ENCODE peak calls at places on chromosomes 1 and 21, in six cellular contexts. C, H, S, M, L and V are unnamed samples.

GRCh38 chr1:82153282-82153630 is 352.5 kb downstream of the ADGRL2 start:
- DNase-seq in C (no peak), H (no peak), S (no peak), M (no peak), L (no peak), V (no peak)

GRCh38 chr1:93818570-93818959 is 60.4 kb downstream of the DNTTIP2 start:
- DNase-seq in C (no peak), H (no peak), S (no peak), M (no peak), L (no peak), V (no peak)

GRCh38 chr1:154998818-154999650 is 3.6 kb upstream of the ZBTB7B start:
- DNase-seq in C (peak; percentile 44), H (peak; percentile 77), S (peak; percentile 84), M (peak; percentile 68), L (peak; percentile 91), V (no peak)

GRCh38 chr1:232776526-232776925 is 28.7 kb upstream of the MAP10 start:
- DNase-seq in C (no peak), H (no peak), S (no peak), M (no peak), L (no peak), V (no peak)

GRCh38 chr1:65818966-65819365 is 26.3 kb downstream of the PDE4B start:
- DNase-seq in C (no peak), H (no peak), S (no peak), M (no peak), L (no peak), V (no peak)

GRCh38 chr1:225565845-225566244 is 87.1 kb downstream of the ENAH start:
- DNase-seq in C (no peak), H (no peak), S (no peak), M (peak; percentile 24), L (no peak), V (no peak)

GRCh38 chr1:248823517-248824001 is 2.2 kb downstream of the SH3BP5L start:
- DNase-seq in C (no peak), H (no peak), S (no peak), M (peak; percentile 18), L (no peak), V (no peak)

GRCh38 chr1:81920245-81920740 is 119.6 kb downstream of the ADGRL2 start:
- DNase-seq in C (no peak), H (peak; percentile 17), S (peak; percentile 80), M (no peak), L (no peak), V (no peak)

GRCh38 chr21:29645666-29646553 is 293.9 kb downstream of the GRIK1 start:
- DNase-seq in C (no peak), H (no peak), S (no peak), M (no peak), L (no peak), V (no peak)

GRCh38 chr1:180365039-180365438 is 135.0 kb downstream of the LHX4 start:
- DNase-seq in C (no peak), H (no peak), S (peak; percentile 28), M (no peak), L (no peak), V (no peak)

GRCh38 chr1:66809736-66810326 is 8.8 kb upstream of the INSL5 start:
- DNase-seq in C (no peak), H (no peak), S (no peak), M (no peak), L (no peak), V (no peak)

GRCh38 chr1:164563821-164564251 is 4.9 kb downstream of the PBX1 start:
- DNase-seq in C (no peak), H (no peak), S (no peak), M (no peak), L (no peak), V (no peak)

GRCh38 chr1:152961201-152961891 is 9.1 kb upstream of the SPRR4 start:
- DNase-seq in C (no peak), H (no peak), S (no peak), M (no peak), L (no peak), V (no peak)

GRCh38 chr1:103949714-103950113 is 200.0 kb downstream of the AMY1C start:
- DNase-seq in C (no peak), H (no peak), S (no peak), M (no peak), L (no peak), V (no peak)

GRCh38 chr1:235142991-235143390 is 14.4 kb upstream of the TOMM20 start:
- DNase-seq in C (no peak), H (no peak), S (no peak), M (no peak), L (no peak), V (no peak)

GRCh38 chr1:185045793-185046441 is 559 bp downstream of the RNF2 start:
- DNase-seq in C (peak; percentile 10), H (no peak), S (peak; percentile 80), M (peak; percentile 23), L (peak; percentile 87), V (no peak)

GRCh38 chr1:194723067-194723466 is 1536.7 kb upstream of the B3GALT2 start:
- DNase-seq in C (no peak), H (no peak), S (no peak), M (no peak), L (no peak), V (no peak)
- H3K4me3 ChIP-seq in C (no peak overlapping the region), H (no peak overlapping the region), S (no peak overlapping the region), M (no peak overlapping the region), L (no peak overlapping the region), V (no peak overlapping the region)

GRCh38 chr1:226650236-226650841 is 88.7 kb downstream of the ITPKB start:
- DNase-seq in C (no peak), H (no peak), S (peak; percentile 69), M (no peak), L (no peak), V (no peak)
- TF ChIP-seq CTCF in C (no peak), H (no peak), S (peak; percentile 38), M (no peak), L (no peak), V (no peak)

GRCh38 chr1:117681093-117681950 is 75.5 kb downstream of the TENT5C start:
- DNase-seq in C (no peak), H (no peak), S (no peak), M (no peak), L (no peak), V (no peak)
- H3K4me3 ChIP-seq in C (no peak overlapping the region), H (no peak overlapping the region), S (no peak overlapping the region), M (no peak overlapping the region), L (no peak overlapping the region), V (no peak overlapping the region)

DNA sequence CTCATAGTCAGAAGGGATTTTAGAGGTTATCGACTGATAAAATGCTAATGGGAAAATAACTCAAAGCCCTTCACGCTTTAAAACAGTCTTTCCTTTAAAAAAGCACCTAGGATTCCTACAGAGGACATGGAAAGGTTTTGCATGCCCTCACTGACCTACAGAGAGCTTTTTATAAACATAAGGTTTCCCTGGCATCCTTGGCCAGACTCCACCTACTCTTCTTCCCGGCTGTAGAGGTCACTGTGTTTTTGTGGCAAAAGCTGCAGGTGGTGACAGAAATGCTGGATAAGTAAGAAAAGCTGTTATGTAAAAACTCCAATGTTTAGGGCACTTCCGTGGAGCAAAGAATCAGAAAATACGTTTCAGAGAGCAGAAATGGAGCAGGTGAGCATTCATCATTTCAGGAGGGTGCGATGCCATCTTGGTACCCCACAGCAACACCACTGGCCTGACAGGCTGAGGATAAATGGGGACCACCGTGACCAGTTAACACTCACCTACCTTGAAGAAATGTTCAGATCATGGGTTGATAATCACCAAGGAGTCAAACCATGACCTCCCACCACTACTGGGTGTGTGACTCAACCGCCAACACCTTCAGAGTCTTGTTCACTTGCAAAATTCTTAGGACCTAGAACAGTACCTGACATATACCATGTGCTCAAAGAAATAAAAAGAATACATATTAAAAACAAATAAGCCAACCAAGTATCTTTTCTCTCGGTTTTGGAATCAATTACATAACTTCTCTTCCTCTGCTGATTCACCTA is 46.6 kb downstream of the SSBP3 start:
- DNase-seq in C (no peak), H (no peak), S (no peak), M (no peak), L (no peak), V (no peak)
- TF ChIP-seq CTCF in C (no peak), H (no peak), S (no peak), M (no peak), L (no peak), V (peak; percentile 43)

GRCh38 chr1:100720751-100721150 is 1.2 kb downstream of the VCAM1 start:
- DNase-seq in C (no peak), H (no peak), S (no peak), M (no peak), L (no peak), V (no peak)

GRCh38 chr1:100718581-100718980 is 961 bp upstream of the VCAM1 start:
- DNase-seq in C (no peak), H (no peak), S (no peak), M (no peak), L (no peak), V (no peak)

GRCh38 chr1:100721502-100722205 is 2.1 kb downstream of the VCAM1 start:
- DNase-seq in C (no peak), H (no peak), S (no peak), M (peak; percentile 24), L (no peak), V (no peak)

GRCh38 chr1:100717218-100717617 is 2.3 kb upstream of the VCAM1 start:
- DNase-seq in C (no peak), H (no peak), S (no peak), M (no peak), L (no peak), V (no peak)

GRCh38 chr1:100719490-100719889 is at the start of gene VCAM1:
- DNase-seq in C (no peak), H (no peak), S (peak; percentile 66), M (no peak), L (no peak), V (no peak)
- H3K4me3 ChIP-seq in C (no peak within 1 kb of the TSS), H (peak within 1 kb of the TSS; percentile 46), S (no peak within 1 kb of the TSS), M (no peak within 1 kb of the TSS), L (peak within 1 kb of the TSS; percentile 8), V (no peak within 1 kb of the TSS)

GRCh38 chr21:46110499-46111192 is 12.7 kb downstream of the COL6A2 start:
- DNase-seq in C (peak; percentile 3), H (peak; percentile 76), S (no peak), M (peak; percentile 63), L (peak; percentile 67), V (no peak)
- TF ChIP-seq CTCF in C (peak; percentile 21), H (no peak), S (no peak), M (no peak), L (no peak), V (no peak)

GRCh38 chr21:39452207-39452964 is 616 bp downstream of the SH3BGR start:
- DNase-seq in C (no peak), H (no peak), S (no peak), M (no peak), L (no peak), V (no peak)
- H3K4me3 ChIP-seq in C (no peak overlapping the region), H (peak overlapping the region; percentile 60), S (peak overlapping the region; percentile 27), M (no peak overlapping the region), L (no peak overlapping the region), V (no peak overlapping the region)

DNA sequence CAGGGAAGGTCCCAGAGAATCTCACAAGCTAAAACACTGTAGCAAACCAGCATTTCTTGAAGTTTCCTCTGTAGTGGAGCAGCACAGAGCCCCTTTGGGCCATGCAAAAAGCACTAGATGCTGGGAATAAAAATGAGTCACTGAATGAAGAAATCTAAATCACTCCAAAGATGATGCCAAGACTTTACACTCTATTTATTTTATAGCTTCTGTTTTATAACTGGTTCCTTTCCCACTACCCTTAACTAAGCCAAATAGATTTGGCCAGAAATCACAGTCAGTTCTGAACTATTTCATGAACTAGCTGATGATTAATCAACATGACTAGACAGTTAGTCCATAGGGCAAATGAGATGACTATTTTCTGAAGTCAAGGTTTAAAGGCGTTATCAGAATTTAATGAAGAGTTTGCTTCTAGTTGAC is 89.5 kb downstream of the SCMH1 start:
- DNase-seq in C (no peak), H (no peak), S (no peak), M (no peak), L (no peak), V (peak; percentile 68)
- TF ChIP-seq CTCF in C (no peak), H (no peak), S (no peak), M (no peak), L (no peak), V (no peak)